ENCODE peak calls at places on chromosomes 2 and 18, in five cellular contexts. K, A, H, E and L are unnamed samples.

GRCh38 chr2:209687261-209687660 is 84.4 kb upstream of the UNC80 start:
- DNase-seq in K (no peak), A (no peak), H (no peak), E (no peak), L (no peak)

GRCh38 chr2:203451686-203452085 is 83.4 kb downstream of the RAPH1 start:
- DNase-seq in K (peak; percentile 15), A (no peak), H (no peak), E (no peak), L (no peak)

GRCh38 chr18:69580107-69580506 is 179.4 kb downstream of the DOK6 start:
- DNase-seq in K (peak; percentile 28), A (peak; percentile 6), H (no peak), E (no peak), L (peak; percentile 5)

GRCh38 chr2:73982140-73982617 is 2.5 kb upstream of the TET3 start:
- DNase-seq in K (peak; percentile 53), A (peak; percentile 25), H (no peak), E (no peak), L (no peak)

GRCh38 chr2:188512456-188512855 is 220.8 kb downstream of the GULP1 start:
- DNase-seq in K (peak; percentile 77), A (peak; percentile 65), H (peak; percentile 14), E (no peak), L (no peak)

GRCh38 chr2:27721335-27721734 is 50.2 kb upstream of the MRPL33 start:
- DNase-seq in K (no peak), A (peak; percentile 84), H (no peak), E (no peak), L (no peak)

GRCh38 chr2:126828471-126828870 is 70.2 kb upstream of the TEX51 start:
- DNase-seq in K (no peak), A (no peak), H (no peak), E (no peak), L (no peak)

GRCh38 chr2:27920148-27920885 is 29.8 kb downstream of the BABAM2 start:
- DNase-seq in K (peak; percentile 49), A (peak; percentile 90), H (no peak), E (no peak), L (no peak)

GRCh38 chr2:191318729-191319078 is 73.5 kb downstream of the MYO1B start:
- DNase-seq in K (peak; percentile 85), A (peak; percentile 75), H (no peak), E (no peak), L (no peak)

GRCh38 chr18:57931038-57931437 is 113.0 kb upstream of the NEDD4L start:
- DNase-seq in K (no peak), A (no peak), H (no peak), E (no peak), L (no peak)

GRCh38 chr18:79616651-79617518 is 62.7 kb upstream of the CTDP1 start:
- DNase-seq in K (peak; percentile 15), A (no peak), H (no peak), E (peak; percentile 22), L (no peak)

GRCh38 chr2:113219525-113219888 is 45.7 kb downstream of the PSD4 start:
- DNase-seq in K (no peak), A (no peak), H (no peak), E (no peak), L (no peak)

GRCh38 chr2:32425719-32426141 is 68.9 kb downstream of the BIRC6 start:
- DNase-seq in K (peak; percentile 76), A (no peak), H (no peak), E (no peak), L (no peak)

GRCh38 chr2:204575463-204575862 is 30.2 kb downstream of the PARD3B start:
- DNase-seq in K (no peak), A (no peak), H (no peak), E (no peak), L (no peak)

GRCh38 chr18:48810805-48811204 is 140.0 kb downstream of the SMAD7 start:
- DNase-seq in K (peak; percentile 52), A (no peak), H (no peak), E (no peak), L (no peak)

GRCh38 chr2:43110442-43110871 is 115.9 kb downstream of the ZFP36L2 start:
- DNase-seq in K (peak; percentile 85), A (peak; percentile 69), H (no peak), E (no peak), L (no peak)

GRCh38 chr2:155645771-155646170 is 686.8 kb downstream of the NR4A2 start:
- DNase-seq in K (no peak), A (no peak), H (no peak), E (no peak), L (no peak)

GRCh38 chr18:2923464-2923863 is 76.7 kb downstream of the EMILIN2 start:
- DNase-seq in K (peak; percentile 59), A (no peak), H (no peak), E (no peak), L (no peak)

GRCh38 chr2:112811841-112812306 is 24.7 kb downstream of the IL1B start:
- DNase-seq in K (peak; percentile 96), A (peak; percentile 64), H (no peak), E (no peak), L (no peak)

GRCh38 chr2:12227941-12228608 is 481.6 kb downstream of the LPIN1 start:
- DNase-seq in K (peak; percentile 81), A (no peak), H (no peak), E (no peak), L (no peak)

GRCh38 chr2:97761192-97761591 is 47.8 kb downstream of the ZAP70 start:
- DNase-seq in K (no peak), A (no peak), H (no peak), E (no peak), L (no peak)
- TF ChIP-seq RCOR1 in K (no peak), A (no peak), H (no peak), E (no peak), L (no peak)

GRCh38 chr2:176484838-176485237 is 215.6 kb downstream of the MTX2 start:
- DNase-seq in K (no peak), A (no peak), H (no peak), E (no peak), L (no peak)
- TF ChIP-seq RCOR1 in K (no peak), A (no peak), H (no peak), E (no peak), L (no peak)

DNA sequence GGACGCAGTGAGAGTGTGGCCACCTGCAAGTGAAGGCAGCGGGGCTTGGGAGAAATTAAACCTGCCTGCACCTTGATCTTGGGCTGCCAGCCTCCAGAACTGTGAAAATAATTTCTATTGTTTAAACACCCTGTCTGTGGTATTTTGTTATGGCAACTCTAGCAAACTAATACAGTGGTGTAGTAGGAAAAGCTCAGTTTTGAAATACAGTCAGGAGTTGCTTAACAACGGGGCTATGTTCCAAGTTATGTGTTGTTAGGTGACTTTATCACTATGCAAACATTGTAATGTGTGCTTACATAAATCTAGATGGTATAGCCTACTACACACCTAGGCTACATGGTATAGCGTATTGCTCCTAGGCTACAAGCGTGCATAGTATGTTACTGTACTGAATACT is 93.4 kb upstream of the FN1 start:
- DNase-seq in K (peak; percentile 81), A (peak; percentile 54), H (no peak), E (no peak), L (no peak)
- TF ChIP-seq RCOR1 in K (no peak), A (no peak), H (no peak), E (no peak), L (no peak)

DNA sequence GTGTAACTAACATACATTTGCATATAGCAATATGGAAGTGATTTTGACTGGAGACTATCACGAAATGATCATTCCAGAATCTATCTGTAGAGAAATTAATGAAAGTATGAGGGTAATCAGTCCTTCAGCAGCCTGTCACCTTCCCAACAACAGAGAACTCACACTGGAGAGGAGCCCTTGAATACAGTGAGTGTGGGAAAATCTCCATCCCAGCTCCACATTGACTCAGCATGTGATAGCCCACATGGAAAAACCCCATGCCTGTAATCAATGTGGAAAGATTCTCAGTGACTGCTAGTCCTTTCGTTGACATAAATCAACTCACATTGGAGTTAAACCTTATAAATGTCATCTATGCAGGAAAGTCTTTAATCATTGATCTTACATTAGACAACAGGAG is 13.1 kb upstream of the UXS1 start:
- DNase-seq in K (no peak), A (no peak), H (no peak), E (no peak), L (no peak)
- TF ChIP-seq RCOR1 in K (no peak), A (no peak), H (no peak), E (no peak), L (no peak)

GRCh38 chr18:61394983-61395382 is 61.8 kb downstream of the CDH20 start:
- DNase-seq in K (no peak), A (no peak), H (no peak), E (no peak), L (no peak)
- TF ChIP-seq RCOR1 in K (no peak), A (no peak), H (no peak), E (no peak), L (no peak)

GRCh38 chr2:212119591-212119990 is 419.0 kb downstream of the ERBB4 start:
- DNase-seq in K (no peak), A (no peak), H (no peak), E (no peak), L (no peak)

DNA sequence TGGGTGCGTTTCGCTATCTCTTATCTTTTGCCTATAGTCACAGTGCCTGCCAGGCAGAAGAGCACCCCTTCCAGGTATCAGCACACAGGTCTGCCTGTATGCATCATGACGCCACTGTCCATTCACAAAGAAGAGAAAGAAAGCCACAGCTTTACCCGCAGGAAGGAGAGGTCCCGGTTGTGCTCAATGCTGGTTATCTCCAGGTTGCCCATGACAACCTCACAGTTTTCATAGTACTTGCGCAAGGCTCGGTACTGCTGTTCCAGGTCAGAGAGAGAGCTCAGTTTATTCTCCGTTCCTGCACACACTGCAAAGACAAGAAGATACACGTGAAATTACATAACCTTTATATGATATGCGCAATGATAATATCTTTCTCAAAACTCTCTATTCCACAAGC is 414.0 kb downstream of the ERBB4 start:
- DNase-seq in K (peak; percentile 29), A (peak; percentile 16), H (no peak), E (no peak), L (no peak)
- TF ChIP-seq RCOR1 in K (no peak), A (no peak), H (no peak), E (no peak), L (no peak)